ENCODE peak calls at places on chromosome 1, in ten cellular contexts. N is cardiac muscle cell, U is thoracic aorta, Z is AG04450, T is OCI-LY7, D is fibroblast of the aortic adventitia, E is H7, P is left lung, A is mesendoderm, H is stomach. R is an unnamed sample.

GRCh38 chr1:19723874-19724273 is 59.2 kb downstream of the HTR6 start:
- DNase-seq in H (no peak), A (peak), P (no peak), N (no peak), U (no peak), T (no peak), E (no peak), Z (no peak), D (no peak), R (no peak)

GRCh38 chr1:36458910-36459309 is 5.3 kb downstream of the MRPS15 start:
- DNase-seq in P (no peak), H (no peak), T (no peak), A (no peak), U (no peak), D (no peak), E (no peak), Z (no peak), N (no peak), R (no peak)

GRCh38 chr1:66346057-66346795 is 187.7 kb upstream of the SGIP1 start:
- DNase-seq in A (no peak), T (no peak), E (no peak), P (no peak), D (no peak), H (no peak), U (no peak), N (no peak), Z (no peak), R (no peak)

GRCh38 chr1:37556712-37557196 is at the start of gene DNALI1:
- DNase-seq in E (peak), A (peak), Z (peak), D (peak), U (peak), T (peak), N (peak), H (peak), P (peak), R (peak)

GRCh38 chr1:208071425-208072031 is 160.6 kb upstream of the CD34 start:
- DNase-seq in T (no peak), Z (no peak), D (no peak), P (no peak), U (no peak), A (no peak), N (no peak), E (no peak), H (no peak), R (no peak)

GRCh38 chr1:194476872-194477271 is 1290.5 kb upstream of the B3GALT2 start:
- DNase-seq in U (no peak), P (no peak), T (no peak), Z (no peak), N (no peak), D (no peak), H (no peak), A (no peak), E (no peak), R (no peak)

GRCh38 chr1:161080391-161081150 is 8.8 kb downstream of the NECTIN4 start:
- DNase-seq in H (no peak), D (peak), P (no peak), N (peak), E (peak), A (no peak), U (no peak), Z (no peak), T (no peak), R (no peak)

GRCh38 chr1:201172999-201173610 is 17.5 kb upstream of the IGFN1 start:
- DNase-seq in U (no peak), Z (no peak), A (no peak), D (no peak), T (no peak), H (no peak), P (no peak), E (no peak), N (peak), R (no peak)

GRCh38 chr1:41479000-41479807 is 5.3 kb downstream of the EDN2 start:
- DNase-seq in H (no peak), A (no peak), D (peak), T (no peak), Z (no peak), E (no peak), N (peak), U (no peak), P (no peak), R (no peak)

GRCh38 chr1:172136925-172137324 is 283.6 kb upstream of the C1orf105 start:
- DNase-seq in Z (no peak), P (no peak), H (no peak), A (no peak), E (no peak), N (no peak), T (no peak), U (no peak), D (peak), R (no peak)

GRCh38 chr1:111202366-111202706 is 1.9 kb upstream of the DENND2D start:
- DNase-seq in Z (no peak), H (peak), P (no peak), T (no peak), A (no peak), E (no peak), N (no peak), D (no peak), U (no peak), R (no peak)

GRCh38 chr1:201166964-201167624 is 12.8 kb upstream of the TMEM9 start:
- DNase-seq in H (peak), U (no peak), T (no peak), A (no peak), P (no peak), D (no peak), Z (no peak), E (no peak), N (no peak), R (no peak)

GRCh38 chr1:203495845-203496244 is 1.9 kb downstream of the OPTC start:
- DNase-seq in P (no peak), T (no peak), E (no peak), U (no peak), A (no peak), D (no peak), Z (no peak), N (no peak), H (no peak), R (no peak)

GRCh38 chr1:193614817-193615216 is 428.4 kb upstream of the B3GALT2 start:
- DNase-seq in U (no peak), P (no peak), Z (peak), A (peak), H (no peak), T (no peak), E (no peak), D (peak), N (peak), R (peak)

GRCh38 chr1:206946261-206946660 is at the start of gene PIGR:
- DNase-seq in N (no peak), H (peak), P (no peak), Z (no peak), U (no peak), A (no peak), T (no peak), E (no peak), D (no peak), R (no peak)

GRCh38 chr1:201643835-201644104 is 104.8 kb downstream of the NAV1 start:
- DNase-seq in P (no peak), U (no peak), H (no peak), Z (no peak), A (peak), D (no peak), T (no peak), N (no peak), E (no peak), R (no peak)

DNA sequence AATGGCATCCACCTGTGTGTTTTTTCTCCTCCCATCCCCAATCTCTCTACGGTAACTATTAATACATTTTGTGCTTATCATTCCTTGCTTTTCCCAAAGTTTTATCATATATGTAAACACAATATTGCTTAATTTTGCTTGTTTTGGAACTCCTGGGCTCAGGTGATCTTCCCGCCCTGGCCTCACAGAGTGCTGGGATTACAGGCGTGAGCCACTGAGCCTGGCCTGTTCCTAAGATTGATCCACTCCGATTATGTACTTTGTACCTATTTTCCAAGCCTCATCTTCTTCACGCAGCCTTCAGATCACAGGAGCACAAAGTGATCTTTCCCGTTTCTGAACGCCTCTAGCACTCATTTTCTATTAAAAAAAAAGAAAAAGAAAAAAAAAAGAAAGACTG is 45.2 kb downstream of the MEF2D start:
- DNase-seq in T (no peak), H (no peak), P (no peak), Z (no peak), N (no peak), D (no peak), E (no peak), A (no peak), U (no peak), R (no peak)
- H3K4me3 ChIP-seq in T (no peak), H (no peak), P (no peak), Z (no peak), N (no peak), D (no peak), E (no peak), A (no peak), U (no peak), R (no peak)

DNA sequence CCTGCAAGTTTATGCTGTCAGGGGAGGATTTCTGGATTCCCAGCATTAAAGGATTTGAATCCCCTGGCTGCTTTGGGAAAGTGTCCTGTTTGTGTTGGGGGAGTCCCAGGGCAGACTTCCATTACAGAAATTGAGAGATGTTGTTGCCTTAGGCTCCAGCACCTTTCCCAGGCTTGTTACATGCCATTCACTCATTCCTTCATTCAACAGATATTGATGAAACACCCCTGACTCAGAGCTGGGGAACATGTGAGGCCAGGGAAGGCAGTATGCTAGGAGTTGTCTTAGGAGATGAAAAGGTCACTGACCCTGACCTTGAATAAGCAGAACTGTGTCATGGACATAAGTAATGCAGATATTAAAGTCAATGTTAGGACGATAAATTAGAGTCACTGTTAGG is 161.7 kb downstream of the NTMT2 start:
- DNase-seq in T (no peak), U (no peak), H (no peak), N (no peak), E (no peak), Z (no peak), P (no peak), D (peak), A (no peak), R (no peak)
- H3K4me3 ChIP-seq in T (no peak), U (no peak), H (no peak), N (no peak), E (no peak), Z (no peak), P (no peak), D (no peak), A (no peak), R (no peak)

GRCh38 chr1:2133879-2134215 is 60.7 kb downstream of the FAAP20 start:
- DNase-seq in A (no peak), H (no peak), E (no peak), N (no peak), Z (no peak), P (no peak), T (no peak), U (no peak), D (no peak), R (no peak)
- H3K4me3 ChIP-seq in A (no peak), H (peak), E (peak), N (peak), Z (peak), P (peak), T (peak), U (peak), D (peak), R (no peak)

DNA sequence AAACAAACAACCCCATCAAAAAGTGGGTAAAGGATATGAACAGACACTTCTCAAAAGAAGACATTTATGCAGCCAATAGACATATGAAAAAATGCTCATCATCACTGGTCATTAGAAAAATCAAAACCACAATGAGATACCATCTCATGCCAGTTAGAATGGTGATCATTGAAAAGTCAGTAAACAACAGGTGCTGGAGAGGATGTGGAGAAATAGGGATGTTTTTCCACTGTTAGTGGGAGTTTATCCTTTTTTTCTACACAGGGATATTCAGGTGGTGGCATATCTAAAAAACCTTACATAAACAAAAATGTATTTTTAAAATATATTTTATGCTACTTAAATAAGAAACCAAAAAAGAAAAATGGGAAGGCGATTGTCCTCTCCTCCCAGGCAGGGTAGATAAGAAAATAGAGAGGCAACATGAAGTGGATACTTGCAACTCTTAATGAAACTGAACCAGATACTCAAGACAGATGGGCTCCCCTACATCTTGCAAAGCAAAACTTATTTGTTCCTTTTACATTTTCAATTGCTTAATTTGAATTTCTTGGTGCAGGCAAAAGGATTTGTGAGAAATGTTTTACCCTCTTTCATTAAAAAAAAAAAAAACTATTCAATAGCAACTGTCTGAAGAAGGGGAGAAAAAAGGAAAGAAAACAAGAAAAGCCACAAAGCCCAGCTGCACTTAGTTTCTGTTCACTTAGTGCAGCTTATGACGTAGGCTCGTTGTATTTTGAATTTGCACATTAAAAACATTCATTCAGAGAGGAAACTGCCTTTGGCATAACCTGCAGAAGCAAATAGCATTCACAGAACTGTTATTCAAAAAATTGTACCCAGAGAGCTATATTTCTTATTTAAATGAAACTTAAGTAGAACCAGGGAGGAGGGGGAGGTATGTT is 36.9 kb upstream of the RGS1 start:
- DNase-seq in U (no peak), A (no peak), P (no peak), H (no peak), D (peak), Z (no peak), E (no peak), N (peak), T (peak), R (peak)
- H3K4me3 ChIP-seq in U (no peak), A (no peak), P (no peak), H (no peak), D (no peak), Z (no peak), E (no peak), N (no peak), T (peak), R (peak)

GRCh38 chr1:9717193-9718005 is 65.9 kb downstream of the PIK3CD start:
- DNase-seq in U (no peak), Z (no peak), D (no peak), A (peak), H (peak), T (peak), N (peak), E (peak), P (peak), R (peak)
- H3K4me3 ChIP-seq in U (peak), Z (no peak), D (no peak), A (no peak), H (peak), T (peak), N (no peak), E (no peak), P (peak), R (peak)

GRCh38 chr1:1306070-1306660 is 1.6 kb downstream of the ACAP3 start:
- DNase-seq in H (no peak), U (no peak), E (peak), Z (no peak), D (peak), N (no peak), T (peak), P (no peak), A (peak), R (peak)

GRCh38 chr1:1303736-1304135 is 4.0 kb downstream of the ACAP3 start:
- DNase-seq in U (no peak), P (no peak), A (no peak), E (no peak), T (no peak), D (no peak), Z (no peak), N (no peak), H (no peak), R (no peak)

GRCh38 chr1:1306661-1307260 is 969 bp downstream of the ACAP3 start:
- DNase-seq in A (no peak), P (no peak), U (no peak), E (no peak), N (no peak), T (no peak), H (no peak), Z (no peak), D (peak), R (no peak)

GRCh38 chr1:1304331-1305299 is 3.1 kb downstream of the ACAP3 start:
- DNase-seq in P (peak), T (no peak), A (peak), U (no peak), D (peak), N (peak), E (peak), H (peak), Z (peak), R (no peak)

GRCh38 chr1:1305300-1306069 is 2.2 kb downstream of the ACAP3 start:
- DNase-seq in T (peak), D (peak), N (peak), Z (peak), H (peak), P (peak), A (peak), E (peak), U (no peak), R (peak)
- H3K4me3 ChIP-seq in T (peak), D (peak), N (no peak), Z (peak), H (peak), P (peak), A (no peak), E (no peak), U (peak), R (peak)

GRCh38 chr1:107680579-107680985 is 284.4 kb downstream of the VAV3 start:
- DNase-seq in A (peak), D (no peak), U (no peak), P (no peak), Z (no peak), N (no peak), E (no peak), T (no peak), H (no peak), R (no peak)
- H3K4me3 ChIP-seq in A (no peak), D (no peak), U (no peak), P (no peak), Z (no peak), N (no peak), E (no peak), T (no peak), H (no peak), R (no peak)